ENCODE peak calls at places on chromosome 21, in five cellular contexts. U is foreskin fibroblast, X is K562, A is hepatocyte, F is mesothelial cell of epicardium. E is an unnamed sample.

GRCh38 chr21:42476493-42477342 is 19.3 kb downstream of the RSPH1 start:
- DNase-seq in U (no peak), X (no peak), A (no peak), F (no peak), E (no peak)

GRCh38 chr21:46509760-46510159 is 51.1 kb downstream of the DIP2A start:
- DNase-seq in U (peak), X (no peak), A (peak), F (no peak), E (no peak)

GRCh38 chr21:38386967-38387366 is 111.3 kb downstream of the ERG start:
- DNase-seq in U (no peak), X (no peak), A (peak), F (no peak), E (no peak)

GRCh38 chr21:41817228-41817627 is 50.4 kb upstream of the RIPK4 start:
- DNase-seq in U (peak), X (peak), A (peak), F (no peak), E (peak)

GRCh38 chr21:46099476-46099875 is 1.6 kb downstream of the COL6A2 start:
- DNase-seq in U (no peak), X (no peak), A (peak), F (no peak), E (peak)

GRCh38 chr21:46457801-46458314 is 833 bp upstream of the DIP2A start:
- DNase-seq in U (peak), X (peak), A (peak), F (no peak), E (peak)

GRCh38 chr21:37849703-37850102 is 66.6 kb downstream of the KCNJ6 start:
- DNase-seq in U (peak), X (no peak), A (no peak), F (no peak), E (no peak)

GRCh38 chr21:41635874-41636273 is 127.9 kb upstream of the TMPRSS2 start:
- DNase-seq in U (no peak), X (no peak), A (no peak), F (no peak), E (no peak)

GRCh38 chr21:29334717-29335428 is 36.2 kb downstream of the BACH1 start:
- DNase-seq in U (peak), X (no peak), A (no peak), F (no peak), E (no peak)

GRCh38 chr21:38917045-38917774 is 111.5 kb downstream of the ETS2 start:
- DNase-seq in U (no peak), X (no peak), A (no peak), F (no peak), E (no peak)

GRCh38 chr21:41204736-41205135 is 36.8 kb downstream of the BACE2 start:
- DNase-seq in U (no peak), X (no peak), A (no peak), F (no peak), E (no peak)

GRCh38 chr21:37603129-37603528 is 236.6 kb downstream of the DYRK1A start:
- DNase-seq in U (no peak), X (no peak), A (no peak), F (no peak), E (no peak)

GRCh38 chr21:41715649-41716321 is 51.1 kb downstream of the RIPK4 start:
- DNase-seq in U (no peak), X (no peak), A (peak), F (no peak), E (peak)

GRCh38 chr21:38869946-38870345 is 64.2 kb downstream of the ETS2 start:
- DNase-seq in U (peak), X (no peak), A (peak), F (no peak), E (no peak)

GRCh38 chr21:15729346-15729673 is 472 bp upstream of the USP25 start:
- DNase-seq in U (no peak), X (no peak), A (no peak), F (no peak), E (no peak)

GRCh38 chr21:31509108-31510017 is 150.1 kb upstream of the SOD1 start:
- DNase-seq in U (no peak), X (peak), A (peak), F (no peak), E (no peak)

GRCh38 chr21:19130379-19131028 is 726.9 kb upstream of the TMPRSS15 start:
- DNase-seq in U (no peak), X (no peak), A (no peak), F (no peak), E (no peak)

GRCh38 chr21:46498335-46499050 is 39.8 kb downstream of the DIP2A start:
- DNase-seq in U (no peak), X (no peak), A (no peak), F (no peak), E (no peak)

GRCh38 chr21:40587786-40588353 is 259.1 kb downstream of the DSCAM start:
- DNase-seq in U (no peak), X (no peak), A (no peak), F (no peak), E (no peak)

GRCh38 chr21:36188081-36188681 is 31.6 kb downstream of the DOP1B start:
- DNase-seq in U (no peak), X (no peak), A (peak), F (no peak), E (no peak)
- TF ChIP-seq CTCF in U (no peak), X (no peak), A (no peak), F (no peak), E (no peak)

DNA sequence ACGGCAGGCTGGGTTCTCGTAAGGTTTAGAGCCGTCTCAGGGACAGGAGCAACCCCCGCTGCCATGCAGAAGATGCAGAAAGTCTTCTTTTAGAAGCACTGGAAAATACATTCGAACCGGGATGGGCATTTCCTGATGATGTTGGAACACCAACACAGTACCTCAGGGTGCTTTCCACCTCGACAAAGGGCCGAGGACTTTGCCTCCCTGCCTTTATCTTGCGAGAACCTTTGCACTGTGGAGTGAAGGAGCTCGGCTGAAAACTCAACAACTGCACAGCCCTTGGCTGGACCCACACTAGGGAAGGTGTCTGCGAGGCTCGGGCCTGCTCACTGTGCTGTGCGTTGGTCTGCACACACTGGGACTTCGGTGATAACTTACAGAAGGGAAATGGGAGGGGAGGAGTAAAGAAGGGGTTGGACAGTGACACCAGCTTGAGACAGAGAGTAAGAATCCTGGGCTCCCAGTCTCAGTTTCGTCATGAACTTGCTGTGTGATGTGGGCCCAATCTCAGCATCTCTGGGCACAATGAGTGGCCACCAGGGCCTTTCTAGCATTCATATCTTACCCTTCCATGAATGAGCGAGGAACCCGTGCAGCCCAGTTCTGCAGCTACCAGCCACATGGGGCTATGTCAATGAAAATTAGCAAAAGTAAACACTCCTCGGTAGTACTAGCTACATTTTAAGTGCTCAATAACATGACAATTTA is 18.2 kb downstream of the RCAN1 start:
- DNase-seq in U (no peak), X (no peak), A (peak), F (no peak), E (no peak)
- TF ChIP-seq CTCF in U (no peak), X (no peak), A (no peak), F (no peak), E (no peak)

GRCh38 chr21:33011462-33011861 is 14.3 kb upstream of the OLIG2 start:
- DNase-seq in U (peak), X (no peak), A (peak), F (no peak), E (no peak)
- TF ChIP-seq CTCF in U (no peak), X (no peak), A (no peak), F (no peak), E (no peak)

DNA sequence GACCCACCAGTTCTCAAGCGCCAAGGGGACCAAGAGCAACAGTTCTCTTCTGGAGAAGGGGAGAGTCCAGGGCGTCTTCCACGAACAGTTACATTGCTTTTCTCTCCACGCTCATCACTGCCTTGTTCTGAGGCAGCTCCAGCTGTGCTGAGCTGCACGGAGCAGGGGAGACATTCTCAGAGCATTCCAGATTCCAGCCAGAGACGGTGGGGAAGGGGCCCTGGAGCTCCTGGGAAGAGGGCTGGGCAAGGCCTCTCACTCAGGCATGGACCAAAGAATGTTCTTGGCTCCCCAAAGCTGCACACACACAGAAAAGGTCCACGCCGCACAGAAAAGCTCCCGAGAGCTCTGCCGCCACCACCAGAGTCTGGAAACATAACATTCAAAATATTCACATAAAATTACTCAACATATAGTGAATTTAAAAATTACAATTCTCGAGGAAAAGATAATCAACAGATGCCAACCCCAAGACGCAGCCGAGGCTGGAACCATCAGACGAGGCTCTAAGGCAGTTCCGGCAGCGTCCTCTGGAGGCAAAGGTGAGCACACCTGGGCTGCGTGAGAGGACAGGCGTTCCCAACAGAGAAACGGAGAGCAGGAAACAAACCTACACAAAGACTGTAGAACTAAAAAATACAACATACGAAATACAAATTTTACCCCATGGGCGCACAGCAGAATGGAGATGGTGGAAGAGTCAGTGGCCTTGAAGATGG is 40.5 kb downstream of the UBE2G2 start:
- DNase-seq in U (no peak), X (peak), A (peak), F (no peak), E (no peak)
- TF ChIP-seq CTCF in U (peak), X (peak), A (peak), F (peak), E (peak)